ENCODE peak calls at places on chromosomes 13 and 19, in five cellular contexts. K, B, L, G and D are unnamed samples.

GRCh38 chr19:10105241-10106099 is 692 bp upstream of the PPAN start:
- DNase-seq in K (no peak), B (no peak), L (no peak), G (no peak), D (peak)

GRCh38 chr13:107842562-107843180 is 372.7 kb downstream of the LIG4 start:
- DNase-seq in K (no peak), B (peak), L (no peak), G (no peak), D (no peak)

GRCh38 chr13:113963376-113963775 is 10.5 kb downstream of the C13orf46 start:
- DNase-seq in K (no peak), B (no peak), L (no peak), G (no peak), D (no peak)

GRCh38 chr13:24097064-24097463 is 63.5 kb upstream of the SPATA13 start:
- DNase-seq in K (no peak), B (no peak), L (peak), G (peak), D (peak)

GRCh38 chr13:99960663-99961440 is 10.7 kb downstream of the ZIC5 start:
- DNase-seq in K (no peak), B (no peak), L (no peak), G (no peak), D (no peak)

GRCh38 chr13:103222683-103223082 is 156.5 kb upstream of the SLC10A2 start:
- DNase-seq in K (no peak), B (no peak), L (no peak), G (no peak), D (no peak)

GRCh38 chr19:17755977-17756670 is 4.8 kb downstream of the FCHO1 start:
- DNase-seq in K (no peak), B (no peak), L (no peak), G (no peak), D (no peak)

GRCh38 chr19:46601318-46602224 is at the start of gene CALM3:
- DNase-seq in K (no peak), B (no peak), L (no peak), G (no peak), D (no peak)

GRCh38 chr19:29934257-29934656 is 7.8 kb upstream of the URI1 start:
- DNase-seq in K (no peak), B (no peak), L (no peak), G (no peak), D (no peak)

GRCh38 chr19:50329146-50329925 is at the start of gene KCNC3:
- DNase-seq in K (peak), B (peak), L (peak), G (peak), D (peak)